ENCODE peak calls at places on chromosomes 5 and 9, in ten cellular contexts. One of them, this sample, is unnamed.

GRCh38 chr5:56148453-56148971 is 84.6 kb downstream of the ANKRD55 start:
- DNase-seq in lower leg skin: no peak
- DNase-seq in suprapubic skin: no peak
- DNase-seq in H1: no peak
- DNase-seq in A549: no peak
- DNase-seq in breast epithelium: no peak
- DNase-seq in sigmoid colon: no peak
- DNase-seq in HCT116: no peak
- DNase-seq in adrenal gland: no peak
- DNase-seq in upper lobe of left lung: no peak
- DNase-seq in this sample: no peak

GRCh38 chr9:98191615-98192502 is 578 bp downstream of the CORO2A start:
- DNase-seq in sigmoid colon: no peak
- DNase-seq in adrenal gland: no peak
- DNase-seq in breast epithelium: peak
- DNase-seq in A549: no peak
- DNase-seq in lower leg skin: peak
- DNase-seq in suprapubic skin: no peak
- DNase-seq in HCT116: no peak
- DNase-seq in H1: no peak
- DNase-seq in upper lobe of left lung: peak
- DNase-seq in this sample: no peak

GRCh38 chr9:73153793-73154227 is 2.1 kb downstream of the ANXA1 start:
- DNase-seq in A549: peak
- DNase-seq in lower leg skin: no peak
- DNase-seq in suprapubic skin: no peak
- DNase-seq in H1: no peak
- DNase-seq in breast epithelium: no peak
- DNase-seq in adrenal gland: no peak
- DNase-seq in upper lobe of left lung: no peak
- DNase-seq in HCT116: no peak
- DNase-seq in sigmoid colon: no peak
- DNase-seq in this sample: no peak

GRCh38 chr5:156432830-156433105 is 105.8 kb downstream of the SGCD start:
- DNase-seq in lower leg skin: no peak
- DNase-seq in breast epithelium: no peak
- DNase-seq in adrenal gland: no peak
- DNase-seq in sigmoid colon: no peak
- DNase-seq in H1: no peak
- DNase-seq in upper lobe of left lung: no peak
- DNase-seq in suprapubic skin: no peak
- DNase-seq in A549: no peak
- DNase-seq in HCT116: no peak
- DNase-seq in this sample: no peak

GRCh38 chr5:174436805-174437204 is 287.6 kb upstream of the MSX2 start:
- DNase-seq in suprapubic skin: no peak
- DNase-seq in H1: no peak
- DNase-seq in sigmoid colon: no peak
- DNase-seq in HCT116: no peak
- DNase-seq in lower leg skin: no peak
- DNase-seq in upper lobe of left lung: no peak
- DNase-seq in breast epithelium: no peak
- DNase-seq in adrenal gland: no peak
- DNase-seq in A549: no peak
- DNase-seq in this sample: no peak

GRCh38 chr5:77010281-77010680 is 19.9 kb upstream of the AGGF1 start:
- DNase-seq in adrenal gland: no peak
- DNase-seq in sigmoid colon: no peak
- DNase-seq in upper lobe of left lung: no peak
- DNase-seq in H1: no peak
- DNase-seq in A549: no peak
- DNase-seq in suprapubic skin: no peak
- DNase-seq in lower leg skin: no peak
- DNase-seq in breast epithelium: no peak
- DNase-seq in HCT116: no peak
- DNase-seq in this sample: no peak

GRCh38 chr5:54288568-54289217 is 21.7 kb downstream of the ARL15 start:
- DNase-seq in breast epithelium: no peak
- DNase-seq in sigmoid colon: no peak
- DNase-seq in A549: no peak
- DNase-seq in lower leg skin: no peak
- DNase-seq in upper lobe of left lung: no peak
- DNase-seq in HCT116: no peak
- DNase-seq in adrenal gland: no peak
- DNase-seq in suprapubic skin: no peak
- DNase-seq in H1: no peak
- DNase-seq in this sample: no peak

GRCh38 chr5:67063055-67063454 is 133.5 kb downstream of the CD180 start:
- DNase-seq in suprapubic skin: no peak
- DNase-seq in lower leg skin: no peak
- DNase-seq in H1: no peak
- DNase-seq in upper lobe of left lung: no peak
- DNase-seq in adrenal gland: no peak
- DNase-seq in A549: no peak
- DNase-seq in HCT116: no peak
- DNase-seq in sigmoid colon: no peak
- DNase-seq in breast epithelium: no peak
- DNase-seq in this sample: no peak

GRCh38 chr5:142319560-142320426 is 5.0 kb downstream of the SPRY4 start:
- DNase-seq in upper lobe of left lung: no peak
- DNase-seq in lower leg skin: no peak
- DNase-seq in adrenal gland: no peak
- DNase-seq in HCT116: no peak
- DNase-seq in breast epithelium: no peak
- DNase-seq in sigmoid colon: no peak
- DNase-seq in H1: no peak
- DNase-seq in suprapubic skin: no peak
- DNase-seq in A549: no peak
- DNase-seq in this sample: no peak

GRCh38 chr9:11194249-11194648 is 581.4 kb upstream of the PTPRD start:
- DNase-seq in lower leg skin: no peak
- DNase-seq in HCT116: no peak
- DNase-seq in A549: no peak
- DNase-seq in breast epithelium: no peak
- DNase-seq in suprapubic skin: no peak
- DNase-seq in upper lobe of left lung: no peak
- DNase-seq in sigmoid colon: no peak
- DNase-seq in H1: no peak
- DNase-seq in adrenal gland: no peak
- DNase-seq in this sample: no peak

GRCh38 chr5:16992444-16992843 is 56.4 kb upstream of the MYO10 start:
- DNase-seq in suprapubic skin: no peak
- DNase-seq in H1: no peak
- DNase-seq in HCT116: no peak
- DNase-seq in lower leg skin: no peak
- DNase-seq in adrenal gland: no peak
- DNase-seq in breast epithelium: no peak
- DNase-seq in sigmoid colon: no peak
- DNase-seq in upper lobe of left lung: no peak
- DNase-seq in A549: no peak
- DNase-seq in this sample: no peak

GRCh38 chr9:35489313-35490154 is at the start of gene RUSC2:
- DNase-seq in lower leg skin: peak
- DNase-seq in H1: peak
- DNase-seq in A549: peak
- DNase-seq in HCT116: peak
- DNase-seq in adrenal gland: peak
- DNase-seq in sigmoid colon: peak
- DNase-seq in upper lobe of left lung: peak
- DNase-seq in suprapubic skin: peak
- DNase-seq in breast epithelium: peak
- DNase-seq in this sample: peak
- TF ChIP-seq POLR2A in lower leg skin: no peak
- TF ChIP-seq POLR2A in H1: no peak
- TF ChIP-seq POLR2A in A549: peak
- TF ChIP-seq POLR2A in HCT116: peak
- TF ChIP-seq POLR2A in adrenal gland: peak
- TF ChIP-seq POLR2A in sigmoid colon: peak
- TF ChIP-seq POLR2A in upper lobe of left lung: peak
- TF ChIP-seq POLR2A in suprapubic skin: no peak
- TF ChIP-seq POLR2A in breast epithelium: peak
- TF ChIP-seq POLR2A in this sample: peak

GRCh38 chr5:92559743-92560142 is 1021.3 kb downstream of the NR2F1-AS1 start:
- DNase-seq in breast epithelium: no peak
- DNase-seq in suprapubic skin: no peak
- DNase-seq in upper lobe of left lung: no peak
- DNase-seq in sigmoid colon: no peak
- DNase-seq in adrenal gland: no peak
- DNase-seq in HCT116: peak
- DNase-seq in lower leg skin: no peak
- DNase-seq in A549: peak
- DNase-seq in H1: no peak
- DNase-seq in this sample: no peak
- TF ChIP-seq CTCF in breast epithelium: no peak
- TF ChIP-seq CTCF in suprapubic skin: no peak
- TF ChIP-seq CTCF in upper lobe of left lung: no peak
- TF ChIP-seq CTCF in sigmoid colon: no peak
- TF ChIP-seq CTCF in adrenal gland: no peak
- TF ChIP-seq CTCF in HCT116: peak
- TF ChIP-seq CTCF in lower leg skin: no peak
- TF ChIP-seq CTCF in A549: peak
- TF ChIP-seq CTCF in H1: peak
- TF ChIP-seq CTCF in this sample: no peak

DNA sequence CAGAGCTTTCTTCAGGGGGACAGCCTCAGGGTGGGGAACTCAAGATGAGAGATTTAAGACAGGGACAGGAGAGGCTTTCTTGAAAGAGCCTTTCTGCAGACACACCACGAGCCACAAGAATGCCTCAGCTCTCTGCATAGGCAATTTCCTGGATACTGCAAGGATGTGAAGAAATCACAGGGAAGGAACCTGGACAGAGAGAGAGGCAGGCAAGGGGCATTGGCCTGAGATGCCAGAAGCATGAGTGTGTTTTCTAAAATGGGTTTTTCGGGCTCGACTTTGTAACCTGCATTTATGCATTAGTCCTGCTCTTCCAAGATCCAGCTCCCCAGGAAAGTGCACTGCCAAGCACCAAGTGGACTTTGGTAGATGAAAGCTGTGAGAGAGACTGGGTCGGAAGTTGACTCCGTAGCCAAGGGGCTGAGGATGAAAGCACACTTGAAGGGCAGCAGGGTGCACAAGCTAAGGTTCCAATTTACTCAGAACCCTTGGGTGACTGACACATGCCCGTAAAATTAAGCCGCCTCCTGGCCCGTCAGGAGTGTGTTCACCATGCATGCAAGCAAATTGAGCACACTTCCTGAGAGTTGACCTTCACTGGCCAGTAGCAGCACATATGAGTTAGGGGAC is 90.9 kb downstream of the CFAP90 start:
- DNase-seq in sigmoid colon: no peak
- DNase-seq in A549: no peak
- DNase-seq in upper lobe of left lung: no peak
- DNase-seq in suprapubic skin: no peak
- DNase-seq in H1: no peak
- DNase-seq in adrenal gland: no peak
- DNase-seq in lower leg skin: no peak
- DNase-seq in breast epithelium: no peak
- DNase-seq in HCT116: no peak
- DNase-seq in this sample: no peak
- TF ChIP-seq POLR2A in sigmoid colon: no peak
- TF ChIP-seq POLR2A in A549: no peak
- TF ChIP-seq POLR2A in upper lobe of left lung: no peak
- TF ChIP-seq POLR2A in suprapubic skin: no peak
- TF ChIP-seq POLR2A in H1: no peak
- TF ChIP-seq POLR2A in adrenal gland: no peak
- TF ChIP-seq POLR2A in lower leg skin: no peak
- TF ChIP-seq POLR2A in breast epithelium: no peak
- TF ChIP-seq POLR2A in HCT116: no peak
- TF ChIP-seq POLR2A in this sample: no peak

DNA sequence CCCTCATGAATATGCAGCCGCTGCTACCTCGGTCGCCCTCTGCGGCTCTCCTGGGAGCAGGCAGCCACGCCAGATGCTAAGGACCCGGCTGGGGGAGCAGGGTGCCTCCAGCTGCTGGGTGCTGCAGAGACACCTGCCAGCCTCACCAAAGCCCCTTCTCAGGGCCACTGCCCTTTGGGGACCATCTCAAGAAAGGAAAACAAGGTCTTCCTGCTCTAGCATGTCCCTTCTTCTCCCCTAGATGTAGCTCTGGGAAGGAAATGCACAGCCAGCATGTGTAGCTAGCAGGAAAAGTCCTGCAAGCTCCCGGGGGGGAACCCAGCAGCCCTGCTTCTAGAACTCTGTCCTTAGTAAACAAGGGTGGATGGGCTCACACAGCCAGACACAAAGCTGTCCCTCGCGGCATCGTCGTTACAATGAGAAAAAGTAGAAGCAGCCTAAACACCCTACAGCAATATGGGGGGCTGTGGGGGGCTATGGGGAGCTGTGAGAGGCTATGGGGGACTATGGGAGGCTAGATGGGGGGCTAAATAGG is 56.7 kb upstream of the OLFM1 start:
- DNase-seq in suprapubic skin: no peak
- DNase-seq in lower leg skin: no peak
- DNase-seq in upper lobe of left lung: no peak
- DNase-seq in adrenal gland: no peak
- DNase-seq in A549: no peak
- DNase-seq in HCT116: no peak
- DNase-seq in breast epithelium: no peak
- DNase-seq in sigmoid colon: no peak
- DNase-seq in H1: no peak
- DNase-seq in this sample: no peak
- TF ChIP-seq CTCF in suprapubic skin: no peak
- TF ChIP-seq CTCF in lower leg skin: no peak
- TF ChIP-seq CTCF in upper lobe of left lung: no peak
- TF ChIP-seq CTCF in adrenal gland: no peak
- TF ChIP-seq CTCF in A549: no peak
- TF ChIP-seq CTCF in HCT116: no peak
- TF ChIP-seq CTCF in breast epithelium: no peak
- TF ChIP-seq CTCF in sigmoid colon: no peak
- TF ChIP-seq CTCF in H1: no peak
- TF ChIP-seq CTCF in this sample: no peak